ENCODE peak calls at places on chromosome 15, in six cellular contexts. One of them, this sample, is unnamed.

GRCh38 chr15:69321041-69321554 is 22.4 kb downstream of the PAQR5 start:
- DNase-seq in colonic mucosa: peak
- DNase-seq in posterior cingulate gyrus: no peak
- DNase-seq in activated naive CD8-positive, alpha-beta T cell treated with anti-CD3 and anti-CD28 coated beads, Interleukin-2, amount 10 ng/mL, durations not matched to agents 7 days and 5 days: no peak
- DNase-seq in AG04450: no peak
- DNase-seq in stimulated activated naive B cell treated with anti-CD40 and anti-IgM and Interleukin-4, amounts not matched to agents 10 μg/mL and 1 μg/mL and 100 μg/mL, for 72 hours: no peak
- DNase-seq in this sample: no peak

GRCh38 chr15:31391687-31392671 is 65.3 kb downstream of the KLF13 start:
- DNase-seq in AG04450: peak
- DNase-seq in posterior cingulate gyrus: no peak
- DNase-seq in activated naive CD8-positive, alpha-beta T cell treated with anti-CD3 and anti-CD28 coated beads, Interleukin-2, amount 10 ng/mL, durations not matched to agents 7 days and 5 days: peak
- DNase-seq in stimulated activated naive B cell treated with anti-CD40 and anti-IgM and Interleukin-4, amounts not matched to agents 10 μg/mL and 1 μg/mL and 100 μg/mL, for 72 hours: peak
- DNase-seq in colonic mucosa: peak
- DNase-seq in this sample: peak

GRCh38 chr15:85973584-85974347 is 105.9 kb upstream of the AGBL1 start:
- DNase-seq in posterior cingulate gyrus: no peak
- DNase-seq in colonic mucosa: no peak
- DNase-seq in activated naive CD8-positive, alpha-beta T cell treated with anti-CD3 and anti-CD28 coated beads, Interleukin-2, amount 10 ng/mL, durations not matched to agents 7 days and 5 days: no peak
- DNase-seq in AG04450: no peak
- DNase-seq in stimulated activated naive B cell treated with anti-CD40 and anti-IgM and Interleukin-4, amounts not matched to agents 10 μg/mL and 1 μg/mL and 100 μg/mL, for 72 hours: no peak
- DNase-seq in this sample: no peak

GRCh38 chr15:79816565-79816964 is 80.2 kb downstream of the MTHFS start:
- DNase-seq in stimulated activated naive B cell treated with anti-CD40 and anti-IgM and Interleukin-4, amounts not matched to agents 10 μg/mL and 1 μg/mL and 100 μg/mL, for 72 hours: no peak
- DNase-seq in AG04450: no peak
- DNase-seq in posterior cingulate gyrus: no peak
- DNase-seq in activated naive CD8-positive, alpha-beta T cell treated with anti-CD3 and anti-CD28 coated beads, Interleukin-2, amount 10 ng/mL, durations not matched to agents 7 days and 5 days: no peak
- DNase-seq in colonic mucosa: no peak
- DNase-seq in this sample: no peak

GRCh38 chr15:92430067-92430435 is 36.4 kb downstream of the ST8SIA2 start:
- DNase-seq in posterior cingulate gyrus: no peak
- DNase-seq in activated naive CD8-positive, alpha-beta T cell treated with anti-CD3 and anti-CD28 coated beads, Interleukin-2, amount 10 ng/mL, durations not matched to agents 7 days and 5 days: no peak
- DNase-seq in AG04450: no peak
- DNase-seq in colonic mucosa: no peak
- DNase-seq in stimulated activated naive B cell treated with anti-CD40 and anti-IgM and Interleukin-4, amounts not matched to agents 10 μg/mL and 1 μg/mL and 100 μg/mL, for 72 hours: no peak
- DNase-seq in this sample: no peak

GRCh38 chr15:99343208-99343607 is 91.9 kb downstream of the LRRC28 start:
- DNase-seq in colonic mucosa: no peak
- DNase-seq in posterior cingulate gyrus: no peak
- DNase-seq in stimulated activated naive B cell treated with anti-CD40 and anti-IgM and Interleukin-4, amounts not matched to agents 10 μg/mL and 1 μg/mL and 100 μg/mL, for 72 hours: no peak
- DNase-seq in AG04450: no peak
- DNase-seq in activated naive CD8-positive, alpha-beta T cell treated with anti-CD3 and anti-CD28 coated beads, Interleukin-2, amount 10 ng/mL, durations not matched to agents 7 days and 5 days: no peak
- DNase-seq in this sample: no peak

GRCh38 chr15:99618941-99619411 is 53.2 kb downstream of the MEF2A start:
- DNase-seq in activated naive CD8-positive, alpha-beta T cell treated with anti-CD3 and anti-CD28 coated beads, Interleukin-2, amount 10 ng/mL, durations not matched to agents 7 days and 5 days: no peak
- DNase-seq in posterior cingulate gyrus: no peak
- DNase-seq in AG04450: no peak
- DNase-seq in colonic mucosa: no peak
- DNase-seq in stimulated activated naive B cell treated with anti-CD40 and anti-IgM and Interleukin-4, amounts not matched to agents 10 μg/mL and 1 μg/mL and 100 μg/mL, for 72 hours: no peak
- DNase-seq in this sample: no peak

GRCh38 chr15:64731807-64732151 is 43.6 kb downstream of the RBPMS2 start:
- DNase-seq in AG04450: no peak
- DNase-seq in activated naive CD8-positive, alpha-beta T cell treated with anti-CD3 and anti-CD28 coated beads, Interleukin-2, amount 10 ng/mL, durations not matched to agents 7 days and 5 days: no peak
- DNase-seq in posterior cingulate gyrus: no peak
- DNase-seq in stimulated activated naive B cell treated with anti-CD40 and anti-IgM and Interleukin-4, amounts not matched to agents 10 μg/mL and 1 μg/mL and 100 μg/mL, for 72 hours: no peak
- DNase-seq in colonic mucosa: no peak
- DNase-seq in this sample: no peak

GRCh38 chr15:60708684-60709083 is 229.7 kb upstream of the ICE2 start:
- DNase-seq in AG04450: peak
- DNase-seq in colonic mucosa: no peak
- DNase-seq in activated naive CD8-positive, alpha-beta T cell treated with anti-CD3 and anti-CD28 coated beads, Interleukin-2, amount 10 ng/mL, durations not matched to agents 7 days and 5 days: no peak
- DNase-seq in stimulated activated naive B cell treated with anti-CD40 and anti-IgM and Interleukin-4, amounts not matched to agents 10 μg/mL and 1 μg/mL and 100 μg/mL, for 72 hours: no peak
- DNase-seq in posterior cingulate gyrus: no peak
- DNase-seq in this sample: no peak

This sample was measured in GM06990.